ENCODE peak calls at places on chromosomes 5 and 9, in seven cellular contexts. I, D, G, F, L, E and Y are unnamed samples.

GRCh38 chr9:69469136-69469535 is 144.1 kb downstream of the ENTREP1 start:
- DNase-seq in I (no peak), D (no peak), G (no peak), F (no peak), L (no peak), E (no peak), Y (no peak)

GRCh38 chr9:3733039-3733408 is 207.2 kb upstream of the RFX3 start:
- DNase-seq in I (no peak), D (no peak), G (no peak), F (no peak), L (no peak), E (no peak), Y (no peak)

GRCh38 chr5:63726491-63726890 is 235.8 kb downstream of the HTR1A start:
- DNase-seq in I (no peak), D (no peak), G (no peak), F (no peak), L (no peak), E (no peak), Y (no peak)

GRCh38 chr5:176754376-176754942 is 55.9 kb upstream of the UNC5A start:
- DNase-seq in I (no peak), D (no peak), G (no peak), F (no peak), L (no peak), E (no peak), Y (no peak)

GRCh38 chr5:73369283-73369682 is 79.3 kb downstream of the FOXD1 start:
- DNase-seq in I (no peak), D (no peak), G (no peak), F (no peak), L (no peak), E (no peak), Y (no peak)

GRCh38 chr5:135729582-135729879 is 104.9 kb upstream of the SLC25A48 start:
- DNase-seq in I (no peak), D (no peak), G (no peak), F (no peak), L (no peak), E (no peak), Y (no peak)

GRCh38 chr9:110880123-110880522 is 158.1 kb downstream of the LPAR1 start:
- DNase-seq in I (no peak), D (no peak), G (peak; percentile 71), F (no peak), L (no peak), E (no peak), Y (peak; percentile 91)

GRCh38 chr5:131536211-131536826 is 98.7 kb downstream of the RAPGEF6 start:
- DNase-seq in I (no peak), D (no peak), G (no peak), F (no peak), L (no peak), E (no peak), Y (no peak)

GRCh38 chr5:10338996-10339903 is 14.2 kb upstream of the MARCHF6 start:
- DNase-seq in I (no peak), D (no peak), G (no peak), F (peak; percentile 39), L (peak; percentile 75), E (no peak), Y (no peak)

GRCh38 chr9:75089369-75089766 is 1.1 kb downstream of the OSTF1 start:
- DNase-seq in I (no peak), D (no peak), G (no peak), F (no peak), L (no peak), E (no peak), Y (no peak)

GRCh38 chr5:164934561-164934960 is 1429.1 kb downstream of the MAT2B start:
- DNase-seq in I (no peak), D (no peak), G (no peak), F (no peak), L (no peak), E (no peak), Y (no peak)

GRCh38 chr5:36158144-36158543 is 6.2 kb downstream of the SKP2 start:
- DNase-seq in I (no peak), D (no peak), G (no peak), F (no peak), L (no peak), E (no peak), Y (no peak)

GRCh38 chr9:92714787-92715487 is 45.0 kb upstream of the IPPK start:
- DNase-seq in I (peak; percentile 70), D (no peak), G (no peak), F (no peak), L (peak; percentile 85), E (no peak), Y (no peak)

GRCh38 chr9:111179577-111179976 is 141.3 kb upstream of the LPAR1 start:
- DNase-seq in I (no peak), D (no peak), G (no peak), F (no peak), L (peak; percentile 88), E (no peak), Y (peak; percentile 44)

GRCh38 chr5:38032149-38032548 is 192.3 kb upstream of the GDNF start:
- DNase-seq in I (no peak), D (no peak), G (no peak), F (no peak), L (no peak), E (no peak), Y (no peak)

GRCh38 chr9:111586378-111586777 is 13.1 kb downstream of the PTGR1 start:
- DNase-seq in I (no peak), D (no peak), G (no peak), F (no peak), L (peak; percentile 17), E (no peak), Y (no peak)

GRCh38 chr9:16319646-16320045 is 550.8 kb downstream of the BNC2 start:
- DNase-seq in I (peak; percentile 58), D (no peak), G (no peak), F (no peak), L (peak; percentile 56), E (no peak), Y (no peak)

GRCh38 chr9:124894741-124895170 is 32.8 kb downstream of the ARPC5L start:
- DNase-seq in I (no peak), D (no peak), G (peak; percentile 14), F (no peak), L (no peak), E (no peak), Y (peak; percentile 14)

GRCh38 chr5:171839112-171839511 is 53.5 kb downstream of the SMIM23 start:
- DNase-seq in I (no peak), D (no peak), G (no peak), F (no peak), L (no peak), E (no peak), Y (no peak)

GRCh38 chr9:14523545-14523944 is 169.7 kb downstream of the ZDHHC21 start:
- DNase-seq in I (no peak), D (no peak), G (no peak), F (no peak), L (no peak), E (no peak), Y (no peak)

GRCh38 chr5:132655821-132656773 is 1.9 kb upstream of the IL13 start:
- DNase-seq in I (peak; percentile 72), D (no peak), G (no peak), F (no peak), L (no peak), E (no peak), Y (no peak)

GRCh38 chr9:73753171-73753570 is 601.5 kb downstream of the ANXA1 start:
- DNase-seq in I (no peak), D (no peak), G (no peak), F (no peak), L (no peak), E (no peak), Y (no peak)

DNA sequence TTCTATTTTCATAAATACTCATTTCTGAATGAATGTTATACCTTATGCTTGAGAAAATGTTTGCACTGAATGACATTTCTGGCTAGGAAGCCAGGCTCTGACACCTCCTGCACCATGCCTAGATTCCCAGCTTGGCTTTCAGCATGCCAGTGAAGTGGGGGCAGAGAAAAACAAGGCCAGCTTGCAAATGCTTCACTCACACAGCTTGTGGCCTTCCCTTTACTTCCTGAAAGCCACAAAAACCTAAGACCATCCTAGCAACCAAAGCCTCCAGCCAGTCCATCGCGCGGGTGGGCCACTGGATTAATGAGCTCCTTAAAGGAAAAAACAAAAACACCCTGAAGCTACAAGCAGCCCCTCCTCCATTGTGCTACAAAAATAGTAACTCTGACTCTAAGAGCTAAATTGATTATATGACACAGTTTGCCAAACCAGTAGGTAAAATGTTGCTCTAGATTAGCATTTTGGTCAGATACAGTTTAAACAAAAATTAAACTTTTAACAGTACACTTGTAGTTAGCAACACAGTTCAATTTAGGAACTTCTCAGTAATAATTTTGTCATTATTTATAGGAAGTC is 159.9 kb downstream of the TSSK1B start:
- DNase-seq in I (no peak), D (no peak), G (no peak), F (no peak), L (no peak), E (no peak), Y (no peak)
- H3K4me3 ChIP-seq in I (no peak overlapping the region), D (no peak overlapping the region), G (no peak overlapping the region), F (no peak overlapping the region), L (no peak overlapping the region), E (no peak overlapping the region), Y (no peak overlapping the region)

DNA sequence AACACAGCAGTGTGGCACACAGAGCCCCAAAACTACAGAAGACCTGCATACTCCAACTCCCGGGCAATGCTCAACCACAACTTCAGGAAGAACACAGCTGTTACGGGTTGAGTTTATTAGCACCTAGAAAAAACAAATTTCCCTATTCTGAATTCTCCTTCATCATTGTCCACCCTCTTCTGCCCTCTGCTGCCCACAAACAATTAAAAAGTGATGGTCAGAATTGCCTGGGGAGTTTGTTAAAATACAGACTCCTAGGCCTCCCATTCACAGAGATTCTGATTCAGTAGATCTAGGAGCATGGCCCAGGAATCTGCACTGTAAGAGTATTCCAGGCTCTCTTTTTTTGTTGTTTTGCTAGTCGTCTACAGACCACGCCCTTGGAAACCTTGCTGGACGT is 310.6 kb downstream of the NDUFS4 start:
- DNase-seq in I (no peak), D (no peak), G (no peak), F (no peak), L (no peak), E (no peak), Y (no peak)
- TF ChIP-seq CTCF in I (no peak), D (no peak), G (peak; percentile 36), F (no peak), L (no peak), E (no peak), Y (peak; percentile 4)

GRCh38 chr5:95816803-95817202 is 5.7 kb downstream of the GLRX start:
- DNase-seq in I (no peak), D (no peak), G (no peak), F (no peak), L (no peak), E (no peak), Y (no peak)

GRCh38 chr5:95817430-95817829 is 5.1 kb downstream of the GLRX start:
- DNase-seq in I (no peak), D (no peak), G (no peak), F (no peak), L (no peak), E (no peak), Y (peak; percentile 59)

GRCh38 chr5:95816341-95816740 is 6.2 kb downstream of the GLRX start:
- DNase-seq in I (no peak), D (no peak), G (no peak), F (no peak), L (no peak), E (no peak), Y (no peak)

GRCh38 chr5:95821110-95822021 is 1.2 kb downstream of the GLRX start:
- DNase-seq in I (no peak), D (no peak), G (no peak), F (peak; percentile 33), L (peak; percentile 81), E (no peak), Y (no peak)

GRCh38 chr5:95818181-95819147 is 4.1 kb downstream of the GLRX start:
- DNase-seq in I (peak; percentile 71), D (no peak), G (no peak), F (no peak), L (no peak), E (no peak), Y (no peak)
- H3K4me3 ChIP-seq in I (peak overlapping the region; percentile 59), D (peak overlapping the region; percentile 94), G (peak overlapping the region; percentile 6), F (no peak overlapping the region), L (no peak overlapping the region), E (peak overlapping the region; percentile 12), Y (peak overlapping the region; percentile 15)

GRCh38 chr5:142619815-142620214 is 66.1 kb downstream of the FGF1 start:
- DNase-seq in I (no peak), D (no peak), G (no peak), F (no peak), L (no peak), E (no peak), Y (no peak)
- TF ChIP-seq CTCF in I (no peak), D (no peak), G (no peak), F (no peak), L (no peak), E (no peak), Y (no peak)